ENCODE peak calls at places on chromosomes 6 and 20, in seven cellular contexts. U is SK-N-SH, D is GM12891, E is HepG2, O is GM12878, K is H1, L is K562. X is an unnamed sample.

GRCh38 chr20:38649275-38649891 is 47.8 kb downstream of the ARHGAP40 start:
- DNase-seq in U (peak), D (no peak), E (peak), O (no peak), K (no peak), L (peak), X (no peak)

GRCh38 chr20:50689864-50690263 is 1.5 kb downstream of the RIPOR3 start:
- DNase-seq in U (peak), D (no peak), E (no peak), O (no peak), K (no peak), L (no peak), X (no peak)

GRCh38 chr20:8127553-8128255 is 4.4 kb upstream of the PLCB1 start:
- DNase-seq in U (no peak), D (no peak), E (no peak), O (peak), K (no peak), L (no peak), X (no peak)

GRCh38 chr6:73308712-73309533 is 45.2 kb downstream of the DPPA5 start:
- DNase-seq in U (no peak), D (no peak), E (no peak), O (no peak), K (no peak), L (peak), X (no peak)

GRCh38 chr6:35718911-35719381 is 17.9 kb upstream of the ARMC12 start:
- DNase-seq in U (no peak), D (no peak), E (no peak), O (no peak), K (no peak), L (no peak), X (no peak)

GRCh38 chr20:58306421-58307261 is 2.9 kb upstream of the RAB22A start:
- DNase-seq in U (no peak), D (no peak), E (peak), O (peak), K (no peak), L (no peak), X (no peak)

GRCh38 chr6:156662025-156662445 is 115.1 kb upstream of the ARID1B start:
- DNase-seq in U (no peak), D (no peak), E (peak), O (no peak), K (no peak), L (peak), X (no peak)

GRCh38 chr20:5696011-5696559 is 54.1 kb upstream of the SHLD1 start:
- DNase-seq in U (no peak), D (no peak), E (peak), O (no peak), K (no peak), L (no peak), X (no peak)

GRCh38 chr6:168181776-168182765 is 103.1 kb upstream of the FRMD1 start:
- DNase-seq in U (no peak), D (no peak), E (no peak), O (no peak), K (no peak), L (no peak), X (no peak)

GRCh38 chr6:80437186-80437585 is 330.7 kb downstream of the BCKDHB start:
- DNase-seq in U (no peak), D (no peak), E (no peak), O (no peak), K (no peak), L (no peak), X (no peak)

GRCh38 chr6:111898452-111898851 is 25.2 kb upstream of the FYN start:
- DNase-seq in U (no peak), D (no peak), E (peak), O (no peak), K (no peak), L (no peak), X (no peak)

GRCh38 chr6:31149827-31150447 is 7.7 kb downstream of the CCHCR1 start:
- DNase-seq in U (no peak), D (no peak), E (no peak), O (no peak), K (no peak), L (no peak), X (no peak)

DNA sequence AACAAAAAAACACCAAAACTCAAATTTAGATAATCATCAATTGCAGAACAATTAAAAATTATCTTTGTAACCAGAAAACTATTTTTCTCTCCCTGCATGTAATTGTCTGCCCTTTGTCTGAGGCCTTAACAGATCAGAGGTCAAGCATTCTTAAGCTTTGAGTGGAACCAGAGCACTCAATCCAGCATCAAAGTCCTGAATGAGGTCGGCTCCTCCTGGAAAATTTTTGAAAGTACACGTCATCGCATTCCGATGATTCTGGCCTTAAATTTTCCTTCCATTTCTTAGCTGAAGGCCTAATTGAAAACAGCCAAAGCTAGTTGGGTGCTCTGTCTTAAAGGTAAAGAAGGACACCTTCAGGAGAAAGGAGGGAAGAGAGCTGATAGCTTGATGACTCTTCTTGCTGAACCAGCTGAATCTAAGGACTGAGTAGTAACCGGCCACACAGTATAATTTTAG is 510.2 kb upstream of the SULF2 start:
- DNase-seq in U (no peak), D (no peak), E (peak), O (no peak), K (peak), L (no peak), X (no peak)
- TF ChIP-seq TAF1 in U (no peak), D (no peak), E (no peak), O (no peak), K (peak), L (no peak), X (no peak)

DNA sequence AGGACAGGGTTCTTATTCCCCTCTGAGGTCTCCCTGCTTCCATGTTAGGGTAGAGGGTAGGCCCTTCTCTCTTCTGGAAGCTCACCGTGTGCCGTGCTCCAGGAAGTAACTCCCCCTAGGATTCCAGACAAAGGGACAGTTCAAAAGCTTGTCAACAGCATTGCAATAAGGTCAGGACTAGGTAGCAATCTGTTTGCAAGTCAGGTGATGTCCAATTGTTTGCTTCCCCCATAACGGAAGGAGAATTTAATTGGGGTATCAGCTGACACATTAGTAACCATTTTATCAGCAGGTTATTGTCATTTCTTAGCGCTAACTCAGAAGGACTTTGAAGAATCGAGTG is 41.9 kb downstream of the SYNJ2 start:
- DNase-seq in U (no peak), D (no peak), E (peak), O (no peak), K (no peak), L (no peak), X (no peak)
- TF ChIP-seq TAF1 in U (no peak), D (no peak), E (no peak), O (no peak), K (no peak), L (no peak), X (no peak)

GRCh38 chr6:47722178-47722577 is 23.8 kb downstream of the ADGRF4 start:
- DNase-seq in U (no peak), D (no peak), E (no peak), O (peak), K (no peak), L (no peak), X (no peak)
- TF ChIP-seq TAF1 in U (no peak), D (no peak), E (no peak), O (no peak), K (no peak), L (no peak), X (no peak)

DNA sequence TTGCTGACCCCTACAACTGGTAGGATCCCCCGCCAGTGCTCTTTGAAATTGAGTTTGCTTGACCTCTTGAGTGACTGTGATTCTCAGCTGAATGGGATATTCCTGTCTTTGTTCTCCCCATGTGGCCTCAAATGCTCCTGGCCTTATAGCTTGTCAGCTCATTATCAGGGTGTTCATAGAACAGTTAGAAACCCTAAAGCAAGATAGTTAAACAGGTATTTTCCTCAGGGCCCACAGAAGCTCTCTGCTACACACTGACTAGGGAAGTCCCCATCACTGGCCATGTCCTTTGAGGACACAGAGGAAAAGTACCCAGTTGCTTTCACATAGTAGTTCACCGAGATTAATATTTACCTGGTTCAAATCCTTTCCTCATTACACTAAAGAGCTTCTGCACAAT is 211.5 kb upstream of the DTNBP1 start:
- DNase-seq in U (no peak), D (no peak), E (no peak), O (no peak), K (no peak), L (no peak), X (no peak)
- TF ChIP-seq TAF1 in U (no peak), D (no peak), E (no peak), O (no peak), K (no peak), L (no peak), X (no peak)

DNA sequence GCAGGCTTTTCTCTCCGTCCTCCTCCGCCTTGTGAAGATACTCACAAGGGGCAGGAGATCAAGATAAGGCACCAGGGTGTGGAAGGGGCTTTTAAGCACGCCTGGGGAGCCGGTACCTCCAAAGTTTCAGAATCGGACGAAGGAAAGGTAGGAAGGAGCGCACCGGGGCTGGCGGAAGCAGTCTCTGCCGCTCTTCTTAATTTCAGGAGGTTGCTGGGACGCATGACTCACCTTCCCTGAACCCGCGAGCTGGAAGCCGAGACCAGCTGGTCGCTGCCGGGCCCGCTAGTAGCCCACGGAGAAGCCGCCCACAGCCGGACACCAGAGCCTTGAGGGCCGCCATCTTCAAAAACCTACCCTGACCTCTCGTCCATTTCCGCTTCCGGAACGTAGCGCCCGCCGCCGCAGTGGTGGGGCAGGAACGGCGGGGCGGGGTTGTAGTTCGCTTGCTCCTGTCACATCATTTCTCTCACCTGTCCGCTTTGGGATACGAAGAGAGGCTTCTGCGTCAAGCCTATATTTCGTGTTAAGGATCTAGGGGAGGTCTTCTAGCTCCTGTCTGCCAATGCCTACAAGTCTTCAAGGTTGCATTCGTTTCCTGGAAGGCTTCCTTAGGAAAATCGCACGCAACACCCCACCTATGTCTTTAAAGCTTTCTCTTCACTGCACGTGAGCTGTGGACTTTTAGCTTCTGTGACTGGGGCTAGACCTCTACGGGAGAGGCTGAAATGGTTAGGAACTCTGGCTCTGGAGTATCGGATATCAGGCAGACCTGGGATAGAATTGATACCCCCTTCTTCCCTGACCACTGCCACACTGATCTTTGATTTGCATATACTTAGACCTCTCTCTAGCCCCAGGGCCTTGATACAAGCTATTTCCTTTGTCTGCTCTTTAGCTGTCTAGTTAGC is at the start of gene MRPS18A:
- DNase-seq in U (peak), D (peak), E (peak), O (no peak), K (no peak), L (peak), X (peak)
- TF ChIP-seq TAF1 in U (peak), D (peak), E (peak), O (peak), K (peak), L (peak), X (peak)

DNA sequence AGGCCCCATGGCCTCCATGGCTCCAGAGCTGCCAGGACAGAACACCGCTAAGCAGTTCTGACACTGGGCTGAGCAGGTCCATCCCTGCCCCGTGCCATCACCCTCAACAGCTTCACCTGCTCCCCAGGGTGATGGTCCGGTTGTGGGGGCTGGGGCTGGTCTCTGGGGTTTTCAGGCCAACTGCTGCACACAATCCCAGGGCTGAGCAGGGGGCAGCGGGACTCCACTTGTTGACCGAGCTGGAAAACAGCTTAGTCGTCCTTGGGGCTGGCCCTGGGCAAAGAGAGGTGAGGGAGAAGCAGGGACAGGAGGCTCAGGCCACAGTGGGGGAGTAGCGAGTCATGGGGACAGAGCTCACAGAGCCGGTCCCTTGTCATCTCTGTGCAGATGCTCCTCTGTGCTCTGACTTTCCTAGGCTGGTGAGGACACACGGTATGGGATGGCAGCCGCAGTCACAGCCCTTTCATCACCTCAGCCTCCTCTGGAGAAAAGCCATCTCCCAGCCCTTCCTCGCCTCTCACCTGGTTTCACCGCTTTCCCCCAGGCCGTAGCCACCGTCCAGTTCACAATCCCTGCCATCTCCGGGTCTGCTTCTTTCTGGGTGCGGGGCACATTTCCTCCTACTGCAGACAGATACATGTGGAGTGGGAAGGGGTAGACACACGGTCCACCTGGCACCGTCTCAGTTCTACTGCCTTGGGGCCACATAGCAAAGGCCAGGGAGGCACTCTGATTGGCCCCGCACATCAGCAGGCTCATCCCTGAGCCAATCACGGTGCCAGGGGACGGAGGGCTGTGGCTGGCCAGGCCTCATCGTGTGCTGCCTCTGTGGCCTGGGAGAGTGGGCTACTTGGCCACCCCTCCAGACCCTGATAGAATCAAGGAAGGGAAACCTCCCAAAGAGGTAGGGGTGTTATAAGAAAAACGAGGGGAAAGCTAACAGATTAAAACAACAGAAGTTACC is 19.1 kb downstream of the MDFI start:
- DNase-seq in U (no peak), D (no peak), E (peak), O (no peak), K (no peak), L (no peak), X (no peak)
- TF ChIP-seq TAF1 in U (no peak), D (no peak), E (no peak), O (no peak), K (no peak), L (no peak), X (no peak)

GRCh38 chr6:13576017-13576416 is 1.6 kb downstream of the SIRT5 start:
- DNase-seq in U (no peak), D (no peak), E (no peak), O (no peak), K (no peak), L (no peak), X (no peak)
- TF ChIP-seq TAF1 in U (no peak), D (no peak), E (no peak), O (no peak), K (no peak), L (no peak), X (no peak)

GRCh38 chr6:136994782-136995181 is 50.0 kb downstream of the IL20RA start:
- DNase-seq in U (no peak), D (no peak), E (peak), O (no peak), K (no peak), L (no peak), X (no peak)
- TF ChIP-seq TAF1 in U (no peak), D (no peak), E (no peak), O (no peak), K (no peak), L (no peak), X (no peak)

X was measured in GM12892.